ENCODE peak calls at places on chromosome 20, in four cellular contexts. One of them, this sample, is unnamed.
A peak's percentile ranks its signal among the peaks of the same experiment; 100 is the strongest.

GRCh38 chr20:38447251-38447661 is 12.1 kb upstream of the SNHG17 start:
- DNase-seq in K562: no peak
- DNase-seq in H9: no peak
- DNase-seq in fibroblast of lung: no peak
- DNase-seq in this sample: no peak

GRCh38 chr20:11810316-11811130 is 107.2 kb upstream of the BTBD3 start:
- DNase-seq in K562: no peak
- DNase-seq in H9: no peak
- DNase-seq in fibroblast of lung: peak; percentile 36
- DNase-seq in this sample: no peak

GRCh38 chr20:46709459-46710148 is at the start of gene SLC2A10:
- DNase-seq in K562: peak; percentile 52
- DNase-seq in H9: peak; percentile 65
- DNase-seq in fibroblast of lung: peak; percentile 58
- DNase-seq in this sample: no peak

GRCh38 chr20:5642155-5642981 is 107.8 kb upstream of the SHLD1 start:
- DNase-seq in K562: no peak
- DNase-seq in H9: no peak
- DNase-seq in fibroblast of lung: peak; percentile 53
- DNase-seq in this sample: no peak

GRCh38 chr20:5932796-5933195 is 17.5 kb downstream of the TRMT6 start:
- DNase-seq in K562: no peak
- DNase-seq in H9: no peak
- DNase-seq in fibroblast of lung: no peak
- DNase-seq in this sample: no peak

GRCh38 chr20:34989118-34989517 is 33.5 kb downstream of the MYH7B start:
- DNase-seq in K562: no peak
- DNase-seq in H9: no peak
- DNase-seq in fibroblast of lung: no peak
- DNase-seq in this sample: no peak

GRCh38 chr20:47181056-47181862 is 175.2 kb downstream of the ZMYND8 start:
- DNase-seq in K562: peak; percentile 66
- DNase-seq in H9: peak; percentile 70
- DNase-seq in fibroblast of lung: peak; percentile 69
- DNase-seq in this sample: no peak

GRCh38 chr20:22371843-22372242 is 212.5 kb downstream of the FOXA2 start:
- DNase-seq in K562: no peak
- DNase-seq in H9: no peak
- DNase-seq in fibroblast of lung: no peak
- DNase-seq in this sample: no peak

GRCh38 chr20:53826090-53826489 is 232.5 kb upstream of the ZNF217 start:
- DNase-seq in K562: no peak
- DNase-seq in H9: no peak
- DNase-seq in fibroblast of lung: no peak
- DNase-seq in this sample: no peak

GRCh38 chr20:46350201-46350985 is 42.1 kb upstream of the CDH22 start:
- DNase-seq in K562: peak; percentile 79
- DNase-seq in H9: peak; percentile 70
- DNase-seq in fibroblast of lung: peak; percentile 92
- DNase-seq in this sample: no peak

GRCh38 chr20:23629542-23630391 is 8.0 kb downstream of the CST3 start:
- DNase-seq in K562: no peak
- DNase-seq in H9: no peak
- DNase-seq in fibroblast of lung: no peak
- DNase-seq in this sample: no peak

GRCh38 chr20:23627501-23627900 is 10.3 kb downstream of the CST3 start:
- DNase-seq in K562: no peak
- DNase-seq in H9: no peak
- DNase-seq in fibroblast of lung: no peak
- DNase-seq in this sample: no peak

GRCh38 chr20:23628402-23629016 is 9.2 kb downstream of the CST3 start:
- DNase-seq in K562: no peak
- DNase-seq in H9: no peak
- DNase-seq in fibroblast of lung: no peak
- DNase-seq in this sample: no peak

GRCh38 chr20:23630392-23630849 is 7.3 kb downstream of the CST3 start:
- DNase-seq in K562: no peak
- DNase-seq in H9: no peak
- DNase-seq in fibroblast of lung: no peak
- DNase-seq in this sample: no peak

DNA sequence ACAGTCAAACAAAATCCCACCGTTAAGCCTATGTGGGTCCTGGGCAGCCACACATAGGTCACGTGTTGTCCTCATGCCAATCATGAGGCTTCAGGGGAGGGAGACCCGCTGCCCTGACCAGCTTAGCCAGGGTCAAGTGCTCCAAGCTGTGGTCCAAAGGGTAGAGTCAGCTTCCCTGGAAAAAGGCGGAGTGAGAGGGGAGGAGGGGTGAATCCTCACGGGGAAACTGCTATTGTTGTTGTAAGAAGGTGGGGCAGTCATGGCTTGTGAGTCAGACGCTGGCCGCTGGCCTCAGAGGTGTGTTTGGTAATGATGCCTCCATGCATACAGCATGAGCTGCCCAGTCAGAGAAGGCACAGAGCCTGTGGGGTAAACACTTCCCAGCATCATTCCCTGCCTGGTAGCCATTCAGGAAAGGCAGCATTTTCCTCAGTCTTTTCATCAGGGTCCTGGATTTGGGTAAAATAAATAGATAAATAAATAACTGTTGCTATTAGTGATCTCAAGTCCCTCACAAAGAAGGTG is 8.7 kb downstream of the CST3 start:
- DNase-seq in K562: no peak
- DNase-seq in H9: no peak
- DNase-seq in fibroblast of lung: peak; percentile 76
- DNase-seq in this sample: no peak
- H3K9ac ChIP-seq in K562: no peak overlapping the region
- H3K9ac ChIP-seq in H9: no peak overlapping the region
- H3K9ac ChIP-seq in fibroblast of lung: no peak overlapping the region
- H3K9ac ChIP-seq in this sample: no peak overlapping the region

GRCh38 chr20:4082406-4083102 is 67.2 kb upstream of the RNF24 start:
- DNase-seq in K562: peak; percentile 77
- DNase-seq in H9: peak; percentile 79
- DNase-seq in fibroblast of lung: peak; percentile 86
- DNase-seq in this sample: no peak
- H3K9ac ChIP-seq in K562: peak overlapping the region; percentile 65
- H3K9ac ChIP-seq in H9: no peak overlapping the region
- H3K9ac ChIP-seq in fibroblast of lung: peak overlapping the region; percentile 66
- H3K9ac ChIP-seq in this sample: no peak overlapping the region

DNA sequence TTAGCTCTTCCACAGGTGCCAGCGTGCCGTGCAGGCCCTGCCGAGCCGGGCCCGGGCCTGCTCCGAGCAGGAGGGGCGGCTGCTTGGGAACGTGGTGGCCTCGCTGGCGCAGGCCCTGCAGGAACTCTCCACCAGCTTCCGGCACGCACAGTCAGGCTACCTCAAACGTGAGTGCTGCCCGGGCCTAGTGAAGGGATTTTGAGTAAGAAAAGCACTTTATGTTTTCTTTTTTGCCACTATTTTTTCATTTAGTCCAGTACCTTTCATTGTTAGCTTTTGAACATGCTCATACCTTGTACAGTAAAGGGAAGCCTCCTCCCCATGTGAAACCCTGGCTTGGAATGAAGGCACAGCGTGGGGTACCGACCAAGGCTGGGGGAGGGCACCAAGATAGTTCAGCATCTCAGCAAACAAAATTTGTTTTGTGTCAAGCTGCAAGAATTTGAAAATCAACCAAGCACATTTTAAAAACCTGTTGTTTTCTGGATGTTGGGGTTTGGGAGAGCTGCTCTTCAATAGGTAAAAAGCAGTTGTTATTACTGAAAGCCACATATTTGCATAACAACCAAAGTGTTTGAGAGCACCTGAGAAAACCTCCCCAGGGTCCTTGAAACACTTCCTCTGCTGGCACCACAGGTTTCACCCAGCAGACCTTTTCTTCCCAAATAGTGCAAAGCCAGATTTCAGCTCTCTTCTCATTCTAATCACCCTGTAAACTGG is 18.4 kb downstream of the STX16 start:
- DNase-seq in K562: no peak
- DNase-seq in H9: peak; percentile 83
- DNase-seq in fibroblast of lung: no peak
- DNase-seq in this sample: no peak
- H3K9ac ChIP-seq in K562: no peak overlapping the region
- H3K9ac ChIP-seq in H9: peak overlapping the region; percentile 57
- H3K9ac ChIP-seq in fibroblast of lung: no peak overlapping the region
- H3K9ac ChIP-seq in this sample: no peak overlapping the region

DNA sequence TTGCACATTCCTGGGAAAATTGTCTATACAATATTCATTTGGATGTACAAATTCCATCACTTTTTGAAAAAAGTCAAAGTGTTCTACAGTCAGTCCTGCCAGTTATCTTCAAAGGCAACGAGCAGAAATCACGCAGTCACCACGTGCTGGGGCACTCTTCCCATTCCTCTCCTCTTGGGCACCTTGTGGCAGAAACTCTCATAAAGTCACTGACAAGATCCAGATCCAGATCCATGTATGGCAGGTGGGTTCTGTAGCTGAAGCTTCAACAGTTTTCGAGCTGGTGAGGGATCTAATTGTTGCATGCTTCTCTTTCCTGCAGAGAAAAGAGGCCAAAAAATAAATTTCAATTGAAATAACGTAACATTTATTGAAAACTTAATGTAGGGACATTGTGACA is 6.7 kb upstream of the NDRG3 start:
- DNase-seq in K562: no peak
- DNase-seq in H9: no peak
- DNase-seq in fibroblast of lung: no peak
- DNase-seq in this sample: no peak
- H3K9ac ChIP-seq in K562: no peak overlapping the region
- H3K9ac ChIP-seq in H9: no peak overlapping the region
- H3K9ac ChIP-seq in fibroblast of lung: no peak overlapping the region
- H3K9ac ChIP-seq in this sample: no peak overlapping the region